ENCODE peak calls at places on chromosomes 5 and 9, in nine cellular contexts. I, S, E, A, O, K, R, B and J are unnamed samples. For H3K4me1 and H3K9me3, the result is how much of the 10 kb centered on the place peaks cover.

GRCh38 chr9:4228606-4229005 is 71.3 kb downstream of the GLIS3 start:
- DNase-seq in B (no peak), I (no peak), E (peak), S (no peak), A (peak), O (no peak), K (no peak), R (no peak), J (no peak)

GRCh38 chr9:95053611-95054440 is 263.7 kb downstream of the FANCC start:
- DNase-seq in I (no peak), A (peak), B (no peak), S (no peak), K (no peak), E (no peak), O (no peak), R (no peak), J (no peak)

GRCh38 chr5:142883025-142883424 is 112.8 kb downstream of the ARHGAP26 start:
- DNase-seq in S (no peak), R (no peak), I (no peak), K (no peak), A (peak), B (no peak), E (no peak), O (no peak), J (no peak)

GRCh38 chr9:134188421-134189166 is 24.2 kb upstream of the RNU6ATAC start:
- DNase-seq in S (no peak), B (no peak), O (no peak), A (no peak), R (peak), E (no peak), K (no peak), I (no peak), J (no peak)

GRCh38 chr5:74409166-74409706 is 231.3 kb downstream of the ENC1 start:
- DNase-seq in O (no peak), S (no peak), E (no peak), K (no peak), I (no peak), B (no peak), R (peak), A (no peak), J (no peak)

GRCh38 chr9:16732546-16732945 is 137.9 kb downstream of the BNC2 start:
- DNase-seq in E (no peak), B (no peak), I (no peak), S (no peak), R (no peak), K (no peak), A (no peak), O (no peak), J (no peak)

GRCh38 chr5:123047706-123048105 is 11.2 kb upstream of the PPIC start:
- DNase-seq in O (no peak), S (no peak), K (no peak), R (no peak), B (no peak), E (no peak), A (peak), I (no peak), J (no peak)

GRCh38 chr5:2569201-2569600 is 182.3 kb downstream of the IRX2 start:
- DNase-seq in B (no peak), K (no peak), S (no peak), A (no peak), E (no peak), I (no peak), R (no peak), O (no peak), J (no peak)

GRCh38 chr9:37902804-37903580 is 935 bp downstream of the SLC25A51 start:
- DNase-seq in S (peak), E (no peak), B (no peak), K (no peak), I (peak), O (no peak), R (no peak), A (peak), J (no peak)

GRCh38 chr9:134235366-134235765 is 71.0 kb upstream of the RNU6ATAC start:
- DNase-seq in I (no peak), B (no peak), E (no peak), R (no peak), A (no peak), O (no peak), K (no peak), S (no peak), J (no peak)

GRCh38 chr9:35603506-35603985 is 1.5 kb upstream of the TESK1 start:
- DNase-seq in I (no peak), R (peak), K (no peak), S (no peak), E (peak), B (peak), A (peak), O (peak), J (peak)

GRCh38 chr5:178104492-178104891 is 8.8 kb upstream of the N4BP3 start:
- DNase-seq in B (no peak), O (no peak), I (no peak), R (no peak), A (no peak), S (no peak), E (peak), K (no peak), J (peak)

GRCh38 chr9:101442248-101443136 is 6.9 kb upstream of the ALDOB start:
- DNase-seq in I (no peak), A (no peak), R (no peak), E (no peak), K (no peak), S (no peak), B (peak), O (no peak), J (no peak)

GRCh38 chr5:179166886-179167841 is 107.0 kb downstream of the ZNF354C start:
- DNase-seq in I (peak), A (peak), B (peak), S (peak), K (peak), E (peak), O (peak), R (no peak), J (peak)

GRCh38 chr9:13607746-13608445 is 328.4 kb upstream of the MPDZ start:
- DNase-seq in O (no peak), S (peak), E (no peak), I (no peak), K (no peak), A (no peak), R (no peak), B (no peak), J (no peak)

GRCh38 chr5:127770272-127770671 is 67.1 kb downstream of the CCDC192 start:
- DNase-seq in K (no peak), A (no peak), S (no peak), B (no peak), O (no peak), I (no peak), E (no peak), R (no peak), J (no peak)

GRCh38 chr5:107680099-107680498 is 9.4 kb upstream of the EFNA5 start:
- DNase-seq in K (no peak), I (no peak), S (no peak), O (no peak), B (no peak), E (no peak), R (no peak), A (no peak), J (no peak)

GRCh38 chr9:90022474-90022873 is 417.7 kb downstream of the GADD45G start:
- DNase-seq in A (no peak), S (no peak), O (no peak), I (no peak), B (no peak), E (no peak), R (no peak), K (no peak), J (no peak)

GRCh38 chr5:140800816-140801493 is at the start of gene PCDHA3:
- DNase-seq in R (no peak), S (no peak), B (no peak), O (no peak), E (no peak), K (no peak), I (peak), A (peak), J (no peak)

GRCh38 chr9:3863114-3863528 is 337.3 kb upstream of the RFX3 start:
- DNase-seq in R (no peak), B (no peak), S (no peak), I (no peak), A (peak), K (no peak), E (no peak), O (no peak), J (no peak)

GRCh38 chr9:108151161-108151586 is 661.6 kb upstream of the KLF4 start:
- DNase-seq in B (peak), S (no peak), R (no peak), A (peak), I (no peak), K (no peak), E (no peak), O (no peak), J (no peak)

GRCh38 chr5:161030219-161030618 is 178.2 kb upstream of the ATP10B start:
- DNase-seq in O (no peak), B (no peak), K (no peak), I (no peak), A (no peak), S (no peak), E (no peak), R (no peak), J (no peak)

GRCh38 chr5:17189381-17190036 is 27.9 kb upstream of the BASP1 start:
- DNase-seq in K (peak), I (peak), B (peak), E (peak), R (peak), S (peak), A (peak), O (peak), J (peak)

GRCh38 chr5:14064841-14065240 is 78.3 kb upstream of the TRIO start:
- DNase-seq in O (no peak), A (peak), E (no peak), I (no peak), B (no peak), K (no peak), S (no peak), R (no peak), J (no peak)

GRCh38 chr9:9778293-9778692 is 834.5 kb downstream of the PTPRD start:
- DNase-seq in S (no peak), O (no peak), K (no peak), A (no peak), B (no peak), R (no peak), I (no peak), E (no peak), J (no peak)

GRCh38 chr5:160260006-160260775 is 30.9 kb downstream of the FABP6 start:
- DNase-seq in K (no peak), B (no peak), O (no peak), R (no peak), A (peak), S (no peak), I (no peak), E (no peak), J (no peak)

GRCh38 chr5:59923465-59923864 is 29.9 kb upstream of the PDE4D start:
- DNase-seq in R (no peak), O (no peak), B (no peak), A (peak), S (no peak), I (no peak), E (no peak), K (no peak), J (no peak)

GRCh38 chr5:80152778-80153177 is 103.1 kb downstream of the SERINC5 start:
- DNase-seq in O (no peak), K (no peak), E (no peak), R (no peak), B (no peak), A (no peak), I (no peak), S (no peak), J (no peak)

GRCh38 chr9:37650299-37650872 is 368 bp upstream of the FRMPD1 start:
- DNase-seq in O (no peak), A (no peak), R (no peak), E (no peak), B (no peak), K (no peak), S (peak), I (no peak), J (no peak)

GRCh38 chr5:22644859-22645258 is 208.3 kb downstream of the CDH12 start:
- DNase-seq in S (no peak), I (no peak), O (no peak), R (no peak), B (no peak), A (no peak), K (no peak), E (no peak), J (no peak)

GRCh38 chr9:121651295-121652036 is at the start of gene DAB2IP:
- DNase-seq in A (peak), I (no peak), R (no peak), K (no peak), B (peak), E (peak), S (peak), O (no peak), J (peak)

GRCh38 chr5:172276214-172276613 is 7.3 kb downstream of the UBTD2 start:
- DNase-seq in I (no peak), A (peak), R (no peak), O (no peak), S (no peak), B (no peak), E (no peak), K (no peak), J (no peak)

GRCh38 chr5:158180407-158180806 is 321.5 kb upstream of the CLINT1 start:
- DNase-seq in K (no peak), E (no peak), I (no peak), S (no peak), R (no peak), O (no peak), B (no peak), A (no peak), J (no peak)

GRCh38 chr5:39605966-39606591 is 181.3 kb upstream of the DAB2 start:
- DNase-seq in O (no peak), A (peak), I (no peak), B (no peak), R (no peak), S (no peak), K (no peak), E (no peak), J (no peak)

DNA sequence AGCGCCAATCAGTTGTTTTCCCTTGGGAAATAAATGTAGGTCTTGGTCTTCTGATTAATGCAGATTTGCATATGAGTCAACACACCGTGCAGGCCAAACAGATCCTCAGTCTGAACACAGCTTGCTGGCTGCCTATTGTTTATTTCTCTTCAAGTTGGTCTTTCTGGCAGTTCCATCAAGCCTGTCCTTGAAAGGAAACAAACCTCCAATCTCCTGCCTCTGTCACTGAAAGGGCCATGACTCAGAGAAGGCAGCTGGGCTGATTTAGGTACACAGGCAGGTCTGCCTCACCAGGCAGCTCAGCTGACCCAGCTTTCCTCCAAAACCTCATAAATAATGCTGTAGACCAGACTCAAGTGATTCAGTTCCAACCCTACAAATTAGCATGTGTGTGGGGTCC is 175.9 kb downstream of the MAN2A1 start:
- DNase-seq in A (peak), K (no peak), R (no peak), I (no peak), B (no peak), O (no peak), S (peak), E (no peak), J (no peak)
- H3K4me1 ChIP-seq in A (under half), K (under half), R (under half), I (under half), B (under half), O (under half), S (under half), E (under half), J (under half)

GRCh38 chr5:132250547-132250946 is 6.9 kb upstream of the PDLIM4 start:
- DNase-seq in A (no peak), E (no peak), B (no peak), O (no peak), K (no peak), I (no peak), S (no peak), R (no peak), J (no peak)
- H3K9me3 ChIP-seq in A (under half), E (under half), B (under half), O (under half), K (under half), I (under half), S (under half), R (under half), J (under half)

GRCh38 chr5:29715167-29715566 is 1478.3 kb upstream of the CDH6 start:
- DNase-seq in S (no peak), E (no peak), K (no peak), O (no peak), I (no peak), R (no peak), A (no peak), B (no peak), J (no peak)
- H3K4me1 ChIP-seq in S (under half), E (under half), K (under half), O (under half), I (under half), R (under half), A (under half), B (under half), J (under half)

DNA sequence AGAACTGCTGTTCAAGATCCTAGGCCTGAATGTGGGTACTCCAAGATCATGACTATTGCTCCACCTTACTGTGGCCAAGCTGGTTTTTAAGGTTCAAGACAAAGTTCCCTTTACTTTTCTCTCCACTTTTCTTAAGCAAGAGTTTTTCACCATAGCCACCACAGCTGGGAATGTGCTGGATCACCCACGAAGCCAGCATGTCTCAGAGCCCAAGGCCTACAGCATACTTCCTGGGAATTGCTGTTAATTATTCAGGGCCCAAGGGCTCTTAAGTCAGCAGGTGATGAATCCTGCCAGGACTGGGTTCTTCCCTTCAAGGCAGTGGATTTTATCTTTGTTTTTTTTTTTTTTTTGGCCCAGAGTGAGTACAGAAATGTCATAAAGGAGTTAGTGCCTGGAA is 149.4 kb upstream of the TUSC1 start:
- DNase-seq in R (no peak), B (no peak), K (no peak), O (no peak), A (no peak), I (no peak), S (no peak), E (no peak), J (no peak)
- H3K9me3 ChIP-seq in R (under half), B (under half), K (under half), O (under half), A (under half), I (under half), S (under half), E (under half), J (under half)